ENCODE peak calls at places on chromosome 19, in four cellular contexts. One of them, this sample, is unnamed.
A peak's percentile ranks its signal among the peaks of the same experiment; 100 is the strongest.

GRCh38 chr19:46925548-46925950 is 64.8 kb downstream of the ARHGAP35 start:
- DNase-seq in cardiac fibroblast: no peak
- DNase-seq in ovary: no peak
- DNase-seq in thoracic aorta: no peak
- DNase-seq in this sample: peak; percentile 31

GRCh38 chr19:30711296-30711695 is 339.1 kb downstream of the ZNF536 start:
- DNase-seq in cardiac fibroblast: no peak
- DNase-seq in ovary: no peak
- DNase-seq in thoracic aorta: no peak
- DNase-seq in this sample: no peak

GRCh38 chr19:8571006-8571411 is 6.2 kb downstream of the MYO1F start:
- DNase-seq in cardiac fibroblast: peak; percentile 72
- DNase-seq in ovary: no peak
- DNase-seq in thoracic aorta: no peak
- DNase-seq in this sample: peak; percentile 74

GRCh38 chr19:13033819-13034611 is 38.7 kb downstream of the NFIX start:
- DNase-seq in cardiac fibroblast: peak; percentile 64
- DNase-seq in ovary: peak; percentile 83
- DNase-seq in thoracic aorta: no peak
- DNase-seq in this sample: peak; percentile 79

GRCh38 chr19:8393871-8394250 is 3.7 kb downstream of the RAB11B start:
- DNase-seq in cardiac fibroblast: no peak
- DNase-seq in ovary: no peak
- DNase-seq in thoracic aorta: no peak
- DNase-seq in this sample: no peak

GRCh38 chr19:57351867-57352266 is 796 bp downstream of the ZNF304 start:
- DNase-seq in cardiac fibroblast: peak; percentile 26
- DNase-seq in ovary: no peak
- DNase-seq in thoracic aorta: no peak
- DNase-seq in this sample: no peak

GRCh38 chr19:4172861-4173473 is 9.4 kb downstream of the SIRT6 start:
- DNase-seq in cardiac fibroblast: peak; percentile 42
- DNase-seq in ovary: peak; percentile 50
- DNase-seq in thoracic aorta: no peak
- DNase-seq in this sample: peak; percentile 75

GRCh38 chr19:10290876-10291553 is 1.3 kb downstream of the ICAM5 start:
- DNase-seq in cardiac fibroblast: peak; percentile 44
- DNase-seq in ovary: peak; percentile 51
- DNase-seq in thoracic aorta: no peak
- DNase-seq in this sample: no peak

GRCh38 chr19:51123381-51124186 is 1.1 kb upstream of the SIGLEC9 start:
- DNase-seq in cardiac fibroblast: no peak
- DNase-seq in ovary: no peak
- DNase-seq in thoracic aorta: no peak
- DNase-seq in this sample: no peak

GRCh38 chr19:1811472-1811894 is 593 bp downstream of the ATP8B3 start:
- DNase-seq in cardiac fibroblast: peak; percentile 75
- DNase-seq in ovary: peak; percentile 74
- DNase-seq in thoracic aorta: peak; percentile 58
- DNase-seq in this sample: peak; percentile 68

GRCh38 chr19:58492265-58492664 is 16.1 kb downstream of the ZNF446 start:
- DNase-seq in cardiac fibroblast: no peak
- DNase-seq in ovary: no peak
- DNase-seq in thoracic aorta: no peak
- DNase-seq in this sample: no peak

GRCh38 chr19:35265126-35265995 is 3.4 kb upstream of the USF2 start:
- DNase-seq in cardiac fibroblast: no peak
- DNase-seq in ovary: no peak
- DNase-seq in thoracic aorta: no peak
- DNase-seq in this sample: no peak

GRCh38 chr19:50669319-50670101 is 20.3 kb downstream of the C19orf81 start:
- DNase-seq in cardiac fibroblast: peak; percentile 35
- DNase-seq in ovary: no peak
- DNase-seq in thoracic aorta: no peak
- DNase-seq in this sample: no peak

GRCh38 chr19:1221141-1221903 is 15.7 kb downstream of the STK11 start:
- DNase-seq in cardiac fibroblast: peak; percentile 58
- DNase-seq in ovary: peak; percentile 75
- DNase-seq in thoracic aorta: no peak
- DNase-seq in this sample: peak; percentile 76

GRCh38 chr19:52722062-52723005 is 12.5 kb downstream of the ZNF611 start:
- DNase-seq in cardiac fibroblast: peak; percentile 85
- DNase-seq in ovary: no peak
- DNase-seq in thoracic aorta: no peak
- DNase-seq in this sample: no peak

GRCh38 chr19:11138659-11139526 is 16.7 kb downstream of the SPC24 start:
- DNase-seq in cardiac fibroblast: peak; percentile 83
- DNase-seq in ovary: peak; percentile 81
- DNase-seq in thoracic aorta: peak; percentile 54
- DNase-seq in this sample: peak; percentile 64

GRCh38 chr19:366951-367350 is 22.4 kb upstream of the MIER2 start:
- DNase-seq in cardiac fibroblast: no peak
- DNase-seq in ovary: peak; percentile 2
- DNase-seq in thoracic aorta: no peak
- DNase-seq in this sample: no peak

GRCh38 chr19:54475706-54476105 is 2.6 kb upstream of the CDC42EP5 start:
- DNase-seq in cardiac fibroblast: no peak
- DNase-seq in ovary: no peak
- DNase-seq in thoracic aorta: no peak
- DNase-seq in this sample: no peak

GRCh38 chr19:54480048-54480447 is 7.0 kb upstream of the CDC42EP5 start:
- DNase-seq in cardiac fibroblast: no peak
- DNase-seq in ovary: no peak
- DNase-seq in thoracic aorta: no peak
- DNase-seq in this sample: no peak

GRCh38 chr19:54478677-54479266 is 5.7 kb upstream of the CDC42EP5 start:
- DNase-seq in cardiac fibroblast: peak; percentile 63
- DNase-seq in ovary: no peak
- DNase-seq in thoracic aorta: no peak
- DNase-seq in this sample: no peak

GRCh38 chr19:54473983-54474382 is 887 bp upstream of the CDC42EP5 start:
- DNase-seq in cardiac fibroblast: no peak
- DNase-seq in ovary: no peak
- DNase-seq in thoracic aorta: no peak
- DNase-seq in this sample: no peak

DNA sequence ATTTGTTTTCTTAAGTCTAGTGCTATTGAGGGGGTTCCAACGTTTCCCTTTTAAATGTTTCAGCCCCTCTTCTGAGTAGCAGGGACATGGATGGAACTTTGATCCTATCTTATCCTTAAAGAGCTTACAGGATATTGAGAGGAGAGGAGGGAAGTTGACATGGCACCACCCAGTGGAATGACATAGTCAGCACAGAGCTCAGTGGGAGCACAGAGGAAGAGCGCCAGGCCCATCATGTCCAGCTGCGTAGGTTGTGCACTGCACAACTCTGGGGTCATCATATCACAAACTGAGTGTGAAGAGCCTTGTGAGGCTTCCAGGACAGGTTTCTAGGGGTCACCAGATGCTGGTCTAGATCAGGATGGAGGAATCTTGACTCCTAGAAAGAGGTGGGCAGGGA is 4.6 kb upstream of the CDC42EP5 start:
- DNase-seq in cardiac fibroblast: no peak
- DNase-seq in ovary: no peak
- DNase-seq in thoracic aorta: no peak
- DNase-seq in this sample: no peak
- TF ChIP-seq CTCF in cardiac fibroblast: no peak
- TF ChIP-seq CTCF in ovary: no peak
- TF ChIP-seq CTCF in thoracic aorta: no peak
- TF ChIP-seq CTCF in this sample: no peak

DNA sequence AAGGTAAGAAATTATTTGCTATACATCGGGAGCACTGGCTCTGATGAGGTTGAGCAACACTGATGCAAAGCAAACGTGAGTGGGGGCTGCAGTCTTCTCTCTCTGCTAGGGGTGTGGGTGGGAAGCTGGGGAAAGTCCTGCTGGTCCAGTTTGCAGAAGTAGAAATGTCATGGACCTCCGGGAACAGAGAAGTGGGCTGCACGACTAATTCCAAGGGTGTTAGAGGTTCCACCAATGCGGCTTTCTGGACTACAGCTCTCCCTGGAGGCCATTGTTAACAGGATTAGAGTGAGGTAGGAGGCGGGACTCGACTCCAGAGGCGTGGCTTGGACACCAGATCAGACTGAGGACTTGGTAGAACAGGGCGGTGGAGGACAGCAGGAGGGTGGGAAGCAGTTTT is 5.7 kb upstream of the FBXO27 start:
- DNase-seq in cardiac fibroblast: peak; percentile 54
- DNase-seq in ovary: no peak
- DNase-seq in thoracic aorta: no peak
- DNase-seq in this sample: peak; percentile 63
- TF ChIP-seq CTCF in cardiac fibroblast: peak; percentile 13
- TF ChIP-seq CTCF in ovary: no peak
- TF ChIP-seq CTCF in thoracic aorta: no peak
- TF ChIP-seq CTCF in this sample: peak; percentile 30

GRCh38 chr19:42126565-42126964 is 5.7 kb downstream of the POU2F2 start:
- DNase-seq in cardiac fibroblast: no peak
- DNase-seq in ovary: no peak
- DNase-seq in thoracic aorta: no peak
- DNase-seq in this sample: no peak

GRCh38 chr19:42123765-42124164 is 8.5 kb downstream of the POU2F2 start:
- DNase-seq in cardiac fibroblast: no peak
- DNase-seq in ovary: no peak
- DNase-seq in thoracic aorta: no peak
- DNase-seq in this sample: no peak

GRCh38 chr19:42122691-42123607 is 9.3 kb downstream of the POU2F2 start:
- DNase-seq in cardiac fibroblast: peak; percentile 43
- DNase-seq in ovary: no peak
- DNase-seq in thoracic aorta: no peak
- DNase-seq in this sample: no peak

GRCh38 chr19:42124386-42124901 is 7.8 kb downstream of the POU2F2 start:
- DNase-seq in cardiac fibroblast: no peak
- DNase-seq in ovary: no peak
- DNase-seq in thoracic aorta: no peak
- DNase-seq in this sample: no peak

DNA sequence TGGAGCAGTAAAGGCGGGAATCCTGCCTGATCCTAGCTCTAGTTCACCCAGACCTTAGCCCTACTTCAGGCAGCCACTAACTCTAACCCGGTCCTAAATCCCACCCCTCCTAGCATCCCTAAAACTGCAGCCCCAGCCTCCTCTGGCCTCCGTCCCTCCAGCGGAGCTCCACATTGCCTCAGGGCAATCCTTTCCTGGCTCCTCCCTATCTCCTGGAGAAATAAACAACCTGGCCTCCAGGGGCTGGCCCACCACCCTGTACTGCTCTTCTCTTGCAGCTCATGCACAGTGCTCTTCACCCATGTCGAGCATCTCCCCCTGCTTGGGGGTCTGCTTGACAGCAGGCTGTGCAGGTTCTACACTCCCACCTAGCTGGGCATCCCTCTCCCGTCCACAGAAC is 6.7 kb downstream of the POU2F2 start:
- DNase-seq in cardiac fibroblast: no peak
- DNase-seq in ovary: no peak
- DNase-seq in thoracic aorta: no peak
- DNase-seq in this sample: no peak
- TF ChIP-seq CTCF in cardiac fibroblast: no peak
- TF ChIP-seq CTCF in ovary: no peak
- TF ChIP-seq CTCF in thoracic aorta: no peak
- TF ChIP-seq CTCF in this sample: no peak

DNA sequence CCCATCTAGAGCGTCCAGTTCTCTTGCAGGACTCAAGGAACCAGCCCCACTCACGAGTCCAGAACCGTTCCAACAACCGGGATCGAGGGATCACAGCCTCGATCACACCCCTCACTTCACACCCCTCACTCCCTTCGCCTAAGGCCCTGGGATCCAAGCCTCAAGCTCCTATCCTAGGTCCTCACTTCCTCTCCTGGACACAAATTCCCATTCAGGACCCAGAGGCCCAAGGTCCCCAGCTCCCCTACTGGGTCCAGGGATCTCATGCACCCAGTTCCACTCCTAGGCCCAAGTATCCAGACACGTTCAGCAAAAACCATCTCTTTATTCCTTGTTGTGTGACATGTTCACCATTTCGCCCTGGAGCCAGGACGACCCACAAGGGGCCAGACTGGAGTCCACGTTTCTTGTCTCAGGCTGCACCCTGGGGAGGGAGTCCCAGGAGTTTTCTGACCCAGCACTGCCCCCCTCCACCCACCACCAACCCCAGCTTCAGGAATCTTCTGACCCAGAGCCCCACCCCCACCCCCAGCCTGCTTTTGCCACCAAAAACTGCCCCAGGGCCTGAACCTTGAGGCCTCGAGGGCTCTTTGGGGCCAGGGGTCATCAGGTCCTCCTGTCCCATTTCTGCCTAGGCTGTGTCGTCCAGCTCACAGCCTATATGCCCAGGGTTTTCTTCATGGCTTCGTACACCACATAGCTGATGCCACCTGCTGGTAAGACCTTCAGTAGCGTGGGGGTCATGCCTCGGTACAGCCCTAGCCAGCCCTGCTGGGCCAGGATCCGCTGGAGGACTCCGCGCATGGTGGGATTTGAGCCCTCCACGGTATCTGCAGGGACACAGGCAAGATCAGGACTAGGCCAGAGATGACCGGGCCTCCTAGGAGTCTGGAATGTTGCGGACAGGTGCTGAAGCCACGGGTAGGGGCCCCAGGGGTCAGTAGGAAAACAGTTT is 1.4 kb upstream of the KHSRP start:
- DNase-seq in cardiac fibroblast: no peak
- DNase-seq in ovary: no peak
- DNase-seq in thoracic aorta: no peak
- DNase-seq in this sample: no peak
- TF ChIP-seq CTCF in cardiac fibroblast: no peak
- TF ChIP-seq CTCF in ovary: no peak
- TF ChIP-seq CTCF in thoracic aorta: no peak
- TF ChIP-seq CTCF in this sample: no peak

GRCh38 chr19:43432866-43433673 is 18.4 kb downstream of the TEX101 start:
- DNase-seq in cardiac fibroblast: peak; percentile 72
- DNase-seq in ovary: peak; percentile 33
- DNase-seq in thoracic aorta: no peak
- DNase-seq in this sample: peak; percentile 59
- TF ChIP-seq CTCF in cardiac fibroblast: peak; percentile 91
- TF ChIP-seq CTCF in ovary: no peak
- TF ChIP-seq CTCF in thoracic aorta: peak; percentile 59
- TF ChIP-seq CTCF in this sample: peak; percentile 80

DNA sequence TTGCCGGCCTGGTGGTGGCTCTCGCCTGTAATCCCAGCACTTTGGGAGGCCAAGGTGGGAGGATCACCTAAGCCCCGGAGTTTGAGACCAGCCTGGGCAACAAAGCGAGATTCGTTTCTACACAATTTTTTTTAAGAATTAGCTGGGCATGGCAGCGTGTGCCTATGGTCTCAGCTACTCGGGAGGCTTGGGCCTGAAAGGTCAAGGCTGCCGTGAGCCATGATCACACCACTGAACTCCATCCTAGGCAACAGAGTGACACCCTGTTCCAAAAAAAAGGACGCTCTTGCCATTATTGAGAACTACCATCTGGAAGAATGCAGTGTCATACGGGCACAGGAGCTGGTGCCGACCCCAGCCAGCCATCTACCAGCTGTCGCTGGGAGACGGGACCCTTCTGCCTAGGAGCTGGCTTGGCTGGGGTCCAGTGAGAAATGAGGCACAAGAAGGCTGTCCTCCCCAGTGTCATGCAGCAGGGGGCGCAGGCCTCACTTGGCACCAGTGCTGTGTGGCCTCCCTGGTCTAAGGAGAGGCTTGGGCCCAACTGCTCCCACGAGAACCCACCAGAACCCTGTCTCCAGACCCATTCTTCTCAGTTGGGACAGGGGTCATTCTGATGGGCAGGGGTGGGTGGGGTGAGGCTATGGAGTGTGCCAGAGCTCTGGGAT is 12.2 kb upstream of the RELB start:
- DNase-seq in cardiac fibroblast: peak; percentile 70
- DNase-seq in ovary: peak; percentile 67
- DNase-seq in thoracic aorta: no peak
- DNase-seq in this sample: peak; percentile 60
- TF ChIP-seq CTCF in cardiac fibroblast: peak; percentile 81
- TF ChIP-seq CTCF in ovary: peak; percentile 24
- TF ChIP-seq CTCF in thoracic aorta: peak; percentile 48
- TF ChIP-seq CTCF in this sample: peak; percentile 45